ENCODE peak calls at places on chromosome 17, in six cellular contexts. V is chondrocyte; K is RPMI8226; A is MCF 10A; B is AG20443; D is activated T-cell treated with anti-CD3 and anti-CD28 coated beads, Interleukin-2, amount 50 U/mL, for 24 hours. E is an unnamed sample.

GRCh38 chr17:2171725-2172446 is 117.0 kb downstream of the HIC1 start:
- DNase-seq in V (no peak), K (no peak), A (no peak), B (peak), D (no peak), E (no peak)

GRCh38 chr17:79803421-79803996 is 6.6 kb upstream of the CBX8 start:
- DNase-seq in V (no peak), K (no peak), A (no peak), B (no peak), D (no peak), E (peak)

GRCh38 chr17:80970044-80970761 is 21.4 kb upstream of the CHMP6 start:
- DNase-seq in V (peak), K (peak), A (peak), B (peak), D (peak), E (peak)

GRCh38 chr17:76943781-76944213 is 75.6 kb downstream of the MGAT5B start:
- DNase-seq in V (no peak), K (no peak), A (no peak), B (no peak), D (no peak), E (no peak)

GRCh38 chr17:16322636-16323035 is 30.6 kb downstream of the CENPV start:
- DNase-seq in V (no peak), K (no peak), A (no peak), B (peak), D (no peak), E (no peak)

GRCh38 chr17:57597531-57598453 is 147.3 kb downstream of the CCDC182 start:
- DNase-seq in V (peak), K (peak), A (peak), B (peak), D (no peak), E (peak)

GRCh38 chr17:74715144-74715543 is 2.4 kb upstream of the CD300LF start:
- DNase-seq in V (no peak), K (no peak), A (no peak), B (peak), D (no peak), E (peak)

GRCh38 chr17:2867441-2868424 is 71.5 kb downstream of the RAP1GAP2 start:
- DNase-seq in V (no peak), K (no peak), A (peak), B (peak), D (no peak), E (peak)

GRCh38 chr17:29726721-29727252 is 104.1 kb upstream of the CORO6 start:
- DNase-seq in V (no peak), K (no peak), A (no peak), B (no peak), D (no peak), E (peak)

GRCh38 chr17:57874434-57875108 is 24.7 kb upstream of the MRPS23 start:
- DNase-seq in V (no peak), K (peak), A (peak), B (peak), D (peak), E (peak)

GRCh38 chr17:70076831-70077230 is 1.8 kb downstream of the KCNJ16 start:
- DNase-seq in V (no peak), K (no peak), A (no peak), B (no peak), D (no peak), E (no peak)

E was measured in NB4.